ENCODE peak calls at places on chromosome 21, in ten cellular contexts. One of them, this sample, is unnamed.
A peak's percentile ranks its signal among the peaks of the same experiment; 100 is the strongest.

GRCh38 chr21:33069994-33070811 is at the start of gene OLIG1:
- DNase-seq in activated CD4-positive, alpha-beta T cell treated with anti-CD3 and anti-CD28 coated beads for 24 hours: peak; percentile 18
- DNase-seq in stimulated activated effector memory CD8-positive, alpha-beta T cell treated with anti-CD3 and anti-CD28 coated beads, Interleukin-12 subunit alpha, Interleukin-12 subunit beta, amount 100 ng/mL, for 72 hours: peak; percentile 10
- DNase-seq in NCI-H774: peak; percentile 10
- DNase-seq in stimulated activated CD4-positive, alpha-beta T cell treated with anti-CD3 and anti-CD28 coated beads, TNF-alpha, amount 100 ng/mL, for 24 hours: peak; percentile 55
- DNase-seq in Right ventricle myocardium superior: peak; percentile 81
- DNase-seq in heart right ventricle: peak; percentile 58
- DNase-seq in endothelial cell: peak; percentile 67
- DNase-seq in HTR-8/SVneo: peak; percentile 32
- DNase-seq in lower lobe of right lung: peak; percentile 73
- DNase-seq in this sample: no peak

GRCh38 chr21:42234464-42235241 is 15.7 kb downstream of the ABCG1 start:
- DNase-seq in heart right ventricle: peak; percentile 82
- DNase-seq in stimulated activated effector memory CD8-positive, alpha-beta T cell treated with anti-CD3 and anti-CD28 coated beads, Interleukin-12 subunit alpha, Interleukin-12 subunit beta, amount 100 ng/mL, for 72 hours: peak; percentile 52
- DNase-seq in activated CD4-positive, alpha-beta T cell treated with anti-CD3 and anti-CD28 coated beads for 24 hours: peak; percentile 58
- DNase-seq in stimulated activated CD4-positive, alpha-beta T cell treated with anti-CD3 and anti-CD28 coated beads, TNF-alpha, amount 100 ng/mL, for 24 hours: peak; percentile 78
- DNase-seq in HTR-8/SVneo: peak; percentile 43
- DNase-seq in NCI-H774: peak; percentile 61
- DNase-seq in lower lobe of right lung: peak; percentile 84
- DNase-seq in Right ventricle myocardium superior: peak; percentile 84
- DNase-seq in endothelial cell: peak; percentile 78
- DNase-seq in this sample: peak; percentile 69

GRCh38 chr21:27532081-27532480 is 565.2 kb upstream of the ADAMTS5 start:
- DNase-seq in activated CD4-positive, alpha-beta T cell treated with anti-CD3 and anti-CD28 coated beads for 24 hours: no peak
- DNase-seq in endothelial cell: no peak
- DNase-seq in heart right ventricle: no peak
- DNase-seq in Right ventricle myocardium superior: no peak
- DNase-seq in stimulated activated CD4-positive, alpha-beta T cell treated with anti-CD3 and anti-CD28 coated beads, TNF-alpha, amount 100 ng/mL, for 24 hours: no peak
- DNase-seq in HTR-8/SVneo: no peak
- DNase-seq in lower lobe of right lung: no peak
- DNase-seq in NCI-H774: no peak
- DNase-seq in stimulated activated effector memory CD8-positive, alpha-beta T cell treated with anti-CD3 and anti-CD28 coated beads, Interleukin-12 subunit alpha, Interleukin-12 subunit beta, amount 100 ng/mL, for 72 hours: no peak
- DNase-seq in this sample: no peak

GRCh38 chr21:35853321-35853922 is 206.9 kb downstream of the SETD4 start:
- DNase-seq in heart right ventricle: no peak
- DNase-seq in stimulated activated CD4-positive, alpha-beta T cell treated with anti-CD3 and anti-CD28 coated beads, TNF-alpha, amount 100 ng/mL, for 24 hours: no peak
- DNase-seq in Right ventricle myocardium superior: no peak
- DNase-seq in HTR-8/SVneo: no peak
- DNase-seq in activated CD4-positive, alpha-beta T cell treated with anti-CD3 and anti-CD28 coated beads for 24 hours: no peak
- DNase-seq in stimulated activated effector memory CD8-positive, alpha-beta T cell treated with anti-CD3 and anti-CD28 coated beads, Interleukin-12 subunit alpha, Interleukin-12 subunit beta, amount 100 ng/mL, for 72 hours: no peak
- DNase-seq in endothelial cell: no peak
- DNase-seq in NCI-H774: no peak
- DNase-seq in lower lobe of right lung: no peak
- DNase-seq in this sample: no peak

GRCh38 chr21:42550817-42551216 is 37.2 kb downstream of the SLC37A1 start:
- DNase-seq in stimulated activated effector memory CD8-positive, alpha-beta T cell treated with anti-CD3 and anti-CD28 coated beads, Interleukin-12 subunit alpha, Interleukin-12 subunit beta, amount 100 ng/mL, for 72 hours: no peak
- DNase-seq in NCI-H774: peak; percentile 70
- DNase-seq in endothelial cell: no peak
- DNase-seq in heart right ventricle: no peak
- DNase-seq in HTR-8/SVneo: no peak
- DNase-seq in stimulated activated CD4-positive, alpha-beta T cell treated with anti-CD3 and anti-CD28 coated beads, TNF-alpha, amount 100 ng/mL, for 24 hours: no peak
- DNase-seq in lower lobe of right lung: peak; percentile 10
- DNase-seq in activated CD4-positive, alpha-beta T cell treated with anti-CD3 and anti-CD28 coated beads for 24 hours: no peak
- DNase-seq in Right ventricle myocardium superior: no peak
- DNase-seq in this sample: no peak

GRCh38 chr21:14484188-14485009 is 61.7 kb downstream of the SAMSN1 start:
- DNase-seq in activated CD4-positive, alpha-beta T cell treated with anti-CD3 and anti-CD28 coated beads for 24 hours: no peak
- DNase-seq in NCI-H774: no peak
- DNase-seq in lower lobe of right lung: no peak
- DNase-seq in Right ventricle myocardium superior: no peak
- DNase-seq in endothelial cell: no peak
- DNase-seq in stimulated activated effector memory CD8-positive, alpha-beta T cell treated with anti-CD3 and anti-CD28 coated beads, Interleukin-12 subunit alpha, Interleukin-12 subunit beta, amount 100 ng/mL, for 72 hours: no peak
- DNase-seq in HTR-8/SVneo: no peak
- DNase-seq in stimulated activated CD4-positive, alpha-beta T cell treated with anti-CD3 and anti-CD28 coated beads, TNF-alpha, amount 100 ng/mL, for 24 hours: no peak
- DNase-seq in heart right ventricle: no peak
- DNase-seq in this sample: no peak

GRCh38 chr21:43902441-43902840 is 37.4 kb downstream of the AGPAT3 start:
- DNase-seq in activated CD4-positive, alpha-beta T cell treated with anti-CD3 and anti-CD28 coated beads for 24 hours: no peak
- DNase-seq in heart right ventricle: no peak
- DNase-seq in lower lobe of right lung: peak; percentile 20
- DNase-seq in endothelial cell: no peak
- DNase-seq in HTR-8/SVneo: no peak
- DNase-seq in NCI-H774: no peak
- DNase-seq in stimulated activated CD4-positive, alpha-beta T cell treated with anti-CD3 and anti-CD28 coated beads, TNF-alpha, amount 100 ng/mL, for 24 hours: no peak
- DNase-seq in stimulated activated effector memory CD8-positive, alpha-beta T cell treated with anti-CD3 and anti-CD28 coated beads, Interleukin-12 subunit alpha, Interleukin-12 subunit beta, amount 100 ng/mL, for 72 hours: no peak
- DNase-seq in Right ventricle myocardium superior: no peak
- DNase-seq in this sample: no peak

GRCh38 chr21:36479415-36480402 is at the start of gene CLDN14:
- DNase-seq in HTR-8/SVneo: no peak
- DNase-seq in Right ventricle myocardium superior: peak; percentile 54
- DNase-seq in stimulated activated CD4-positive, alpha-beta T cell treated with anti-CD3 and anti-CD28 coated beads, TNF-alpha, amount 100 ng/mL, for 24 hours: no peak
- DNase-seq in lower lobe of right lung: no peak
- DNase-seq in NCI-H774: no peak
- DNase-seq in endothelial cell: no peak
- DNase-seq in heart right ventricle: peak; percentile 40
- DNase-seq in stimulated activated effector memory CD8-positive, alpha-beta T cell treated with anti-CD3 and anti-CD28 coated beads, Interleukin-12 subunit alpha, Interleukin-12 subunit beta, amount 100 ng/mL, for 72 hours: no peak
- DNase-seq in activated CD4-positive, alpha-beta T cell treated with anti-CD3 and anti-CD28 coated beads for 24 hours: no peak
- DNase-seq in this sample: no peak

GRCh38 chr21:34924194-34924593 is 124.9 kb downstream of the RUNX1 start:
- DNase-seq in HTR-8/SVneo: no peak
- DNase-seq in NCI-H774: no peak
- DNase-seq in Right ventricle myocardium superior: no peak
- DNase-seq in stimulated activated effector memory CD8-positive, alpha-beta T cell treated with anti-CD3 and anti-CD28 coated beads, Interleukin-12 subunit alpha, Interleukin-12 subunit beta, amount 100 ng/mL, for 72 hours: no peak
- DNase-seq in stimulated activated CD4-positive, alpha-beta T cell treated with anti-CD3 and anti-CD28 coated beads, TNF-alpha, amount 100 ng/mL, for 24 hours: no peak
- DNase-seq in activated CD4-positive, alpha-beta T cell treated with anti-CD3 and anti-CD28 coated beads for 24 hours: no peak
- DNase-seq in heart right ventricle: no peak
- DNase-seq in endothelial cell: no peak
- DNase-seq in lower lobe of right lung: no peak
- DNase-seq in this sample: no peak

This sample was measured in activated B cell treated with CpG ODN at 0.5 μM for 24 hours.